ENCODE peak calls at places on chromosomes 7 and 10, in nine cellular contexts. B is HL-60; L is stimulated activated CD8-positive, alpha-beta memory T cell treated with anti-CD3 and anti-CD28 coated beads, Interleukin-4, amount 100 ng/mL, for 24 hours; C is NCI-H345; Y is head of caudate nucleus; A is HT1080; E is NCI-H1436; Q is nephron progenitor cell; K is substantia nigra. T is an unnamed sample.

GRCh38 chr10:21273400-21273968 is 252.0 kb downstream of the SKIDA1 start:
- DNase-seq in Q (no peak), K (no peak), A (peak; percentile 7), C (no peak), E (no peak), L (no peak), Y (no peak), B (no peak), T (no peak)

GRCh38 chr10:124318076-124318475 is 100.6 kb downstream of the OAT start:
- DNase-seq in A (no peak), E (no peak), Q (no peak), B (no peak), L (no peak), C (no peak), K (no peak), Y (no peak), T (no peak)

GRCh38 chr7:73973091-73973490 is 54.9 kb upstream of the ELN start:
- DNase-seq in B (no peak), K (no peak), Q (no peak), E (no peak), C (no peak), Y (no peak), L (no peak), A (no peak), T (no peak)

GRCh38 chr7:892648-893593 is 16.6 kb downstream of the GET4 start:
- DNase-seq in Q (no peak), K (no peak), B (no peak), Y (no peak), L (no peak), C (no peak), A (no peak), E (no peak), T (no peak)

GRCh38 chr7:102300643-102301211 is 14.1 kb downstream of the SH2B2 start:
- DNase-seq in L (no peak), A (no peak), Y (no peak), C (no peak), B (no peak), E (no peak), K (no peak), Q (peak; percentile 80), T (no peak)

GRCh38 chr7:12573885-12574284 is 3.4 kb downstream of the SCIN start:
- DNase-seq in L (no peak), A (no peak), Q (no peak), C (no peak), B (no peak), E (no peak), K (no peak), Y (no peak), T (no peak)

GRCh38 chr10:75754096-75754495 is 322.7 kb downstream of the LRMDA start:
- DNase-seq in B (no peak), K (no peak), L (no peak), Y (no peak), A (no peak), Q (no peak), C (no peak), E (no peak), T (no peak)

GRCh38 chr7:91569702-91570457 is 305.6 kb downstream of the FZD1 start:
- DNase-seq in E (no peak), B (no peak), Q (no peak), Y (no peak), A (no peak), L (no peak), K (no peak), C (peak; percentile 67), T (no peak)

GRCh38 chr7:116781584-116781983 is 80.8 kb upstream of the CAPZA2 start:
- DNase-seq in C (no peak), B (no peak), L (no peak), Y (no peak), Q (no peak), K (no peak), A (no peak), E (no peak), T (no peak)

GRCh38 chr10:88289342-88289741 is 293.8 kb downstream of the RNLS start:
- DNase-seq in K (no peak), Q (no peak), L (no peak), Y (no peak), B (no peak), E (no peak), C (no peak), A (no peak), T (no peak)

GRCh38 chr10:121325490-121326231 is 272.6 kb downstream of the FGFR2 start:
- DNase-seq in E (no peak), K (no peak), L (no peak), C (no peak), A (no peak), Y (no peak), B (no peak), Q (no peak), T (no peak)

GRCh38 chr10:5609952-5610616 is 56.3 kb downstream of the ASB13 start:
- DNase-seq in K (no peak), A (no peak), Y (no peak), E (no peak), L (no peak), Q (no peak), B (no peak), C (no peak), T (no peak)

GRCh38 chr10:97915346-97915745 is 65.7 kb downstream of the GOLGA7B start:
- DNase-seq in E (no peak), C (no peak), K (no peak), Y (no peak), L (no peak), B (no peak), Q (no peak), A (no peak), T (no peak)

GRCh38 chr10:124508907-124509454 is 47.4 kb downstream of the LHPP start:
- DNase-seq in Y (no peak), K (no peak), Q (no peak), A (no peak), L (no peak), E (no peak), C (no peak), B (no peak), T (no peak)

GRCh38 chr7:111265394-111265793 is 174.5 kb downstream of the LRRN3 start:
- DNase-seq in A (no peak), B (no peak), K (no peak), Q (no peak), E (no peak), L (no peak), C (no peak), Y (no peak), T (no peak)

GRCh38 chr10:71921319-71922027 is 42.7 kb upstream of the CHST3 start:
- DNase-seq in A (no peak), L (no peak), K (peak; percentile 26), C (peak; percentile 0), Y (peak; percentile 75), B (no peak), E (peak; percentile 1), Q (peak; percentile 6), T (peak; percentile 48)

GRCh38 chr10:122236690-122237306 is 34.3 kb upstream of the BTBD16 start:
- DNase-seq in B (no peak), Q (no peak), Y (no peak), A (no peak), E (peak; percentile 19), C (peak; percentile 44), K (no peak), L (no peak), T (no peak)

GRCh38 chr7:49850921-49851613 is 77.6 kb downstream of the VWC2 start:
- DNase-seq in C (no peak), A (no peak), Y (no peak), Q (no peak), B (no peak), E (no peak), L (no peak), K (no peak), T (no peak)

GRCh38 chr7:45173596-45174327 is 16.2 kb downstream of the RAMP3 start:
- DNase-seq in K (no peak), A (no peak), C (no peak), B (no peak), Q (no peak), Y (no peak), L (no peak), E (no peak), T (no peak)

GRCh38 chr10:117226813-117227451 is 14.0 kb upstream of the SLC18A2 start:
- DNase-seq in K (no peak), L (no peak), C (no peak), B (peak; percentile 55), A (peak; percentile 60), E (no peak), Y (no peak), Q (no peak), T (no peak)

GRCh38 chr7:142557971-142558582 is 191.2 kb upstream of the PRSS1 start:
- DNase-seq in Q (peak; percentile 50), Y (peak; percentile 37), K (peak; percentile 3), B (peak; percentile 66), A (peak; percentile 74), E (no peak), C (no peak), L (peak; percentile 19), T (no peak)

GRCh38 chr7:148790327-148790726 is 91.6 kb downstream of the CUL1 start:
- DNase-seq in E (no peak), C (no peak), B (no peak), A (no peak), Y (no peak), Q (no peak), L (no peak), K (no peak), T (no peak)

GRCh38 chr7:15891151-15891842 is 204.8 kb upstream of the MEOX2 start:
- DNase-seq in L (no peak), Y (no peak), A (peak; percentile 41), E (no peak), C (no peak), K (no peak), Q (no peak), B (no peak), T (no peak)

GRCh38 chr7:137687556-137688280 is 159.1 kb downstream of the DGKI start:
- DNase-seq in C (no peak), L (no peak), A (no peak), B (no peak), K (no peak), Y (no peak), E (no peak), Q (no peak), T (no peak)

GRCh38 chr7:66313913-66314568 is 108.9 kb downstream of the TPST1 start:
- DNase-seq in Y (no peak), K (no peak), A (no peak), B (no peak), L (no peak), C (no peak), E (no peak), Q (no peak), T (no peak)

GRCh38 chr7:151275813-151276577 is 27.5 kb upstream of the SMARCD3 start:
- DNase-seq in K (no peak), A (no peak), Q (no peak), C (peak; percentile 39), E (no peak), L (no peak), B (no peak), Y (peak; percentile 81), T (peak; percentile 72)

GRCh38 chr10:115141254-115141653 is 48.1 kb downstream of the ATRNL1 start:
- DNase-seq in B (no peak), E (no peak), K (no peak), L (no peak), Y (no peak), C (no peak), A (no peak), Q (no peak), T (no peak)

GRCh38 chr7:30427296-30428080 is 51.1 kb downstream of the NOD1 start:
- DNase-seq in B (peak; percentile 63), L (no peak), C (no peak), Q (no peak), Y (no peak), E (no peak), K (no peak), A (no peak), T (no peak)

GRCh38 chr10:4012848-4013247 is 227.8 kb upstream of the KLF6 start:
- DNase-seq in C (no peak), L (no peak), B (no peak), K (no peak), A (no peak), E (no peak), Q (no peak), Y (no peak), T (no peak)

GRCh38 chr10:123945506-123945905 is 53.9 kb upstream of the CPXM2 start:
- DNase-seq in E (no peak), Q (no peak), K (no peak), A (peak; percentile 55), L (no peak), B (no peak), C (no peak), Y (no peak), T (no peak)

T was measured in nucleus accumbens.